ENCODE peak calls at places on chromosomes 4 and X, in ten cellular contexts. J is body of pancreas, R is H1, L is lung, S is heart left ventricle, F is PC-3, H is thoracic aorta, I is thyroid gland, U is A673, T is neural progenitor cell. X is an unnamed sample.

GRCh38 chr4:7594013-7594412 is 159.3 kb upstream of the PSAPL1 start:
- DNase-seq in J (no peak), R (peak), L (no peak), S (no peak), F (no peak), H (no peak), I (no peak), U (no peak), T (no peak), X (no peak)

GRCh38 chr4:147447820-147448219 is 33.1 kb upstream of the EDNRA start:
- DNase-seq in J (no peak), R (no peak), L (no peak), S (no peak), F (peak), H (no peak), I (no peak), U (no peak), T (no peak), X (no peak)

GRCh38 chr4:185426960-185427688 is 1.4 kb upstream of the UFSP2 start:
- DNase-seq in J (no peak), R (no peak), L (no peak), S (no peak), F (no peak), H (no peak), I (no peak), U (no peak), T (no peak), X (no peak)

GRCh38 chrX:17500145-17500579 is 125.2 kb downstream of the NHS start:
- DNase-seq in J (no peak), R (no peak), L (no peak), S (no peak), F (peak), H (no peak), I (no peak), U (no peak), T (no peak), X (no peak)

GRCh38 chr4:94516999-94517398 is 65.3 kb downstream of the PDLIM5 start:
- DNase-seq in J (no peak), R (no peak), L (no peak), S (no peak), F (peak), H (no peak), I (no peak), U (no peak), T (no peak), X (no peak)

GRCh38 chr4:124931050-124931449 is 218.5 kb upstream of the ANKRD50 start:
- DNase-seq in J (no peak), R (no peak), L (no peak), S (no peak), F (peak), H (no peak), I (no peak), U (no peak), T (no peak), X (no peak)

GRCh38 chr4:38856524-38857337 is at the start of gene TLR6:
- DNase-seq in J (peak), R (peak), L (peak), S (no peak), F (peak), H (no peak), I (peak), U (peak), T (peak), X (no peak)

GRCh38 chrX:135463937-135464336 is 42.2 kb downstream of the SMIM10L2A start:
- DNase-seq in J (no peak), R (no peak), L (no peak), S (no peak), F (peak), H (no peak), I (no peak), U (peak), T (no peak), X (no peak)

GRCh38 chr4:3065551-3065950 is 8.8 kb downstream of the HTT-AS start:
- DNase-seq in J (no peak), R (no peak), L (no peak), S (no peak), F (no peak), H (no peak), I (no peak), U (no peak), T (no peak), X (no peak)

GRCh38 chrX:76183289-76184057 is 10.6 kb downstream of the PBDC1 start:
- DNase-seq in J (no peak), R (no peak), L (no peak), S (no peak), F (peak), H (no peak), I (no peak), U (no peak), T (no peak), X (no peak)

GRCh38 chr4:17324431-17324830 is 187.5 kb downstream of the QDPR start:
- DNase-seq in J (peak), R (peak), L (no peak), S (peak), F (peak), H (no peak), I (peak), U (peak), T (peak), X (no peak)

GRCh38 chrX:34638116-34638515 is 19.0 kb downstream of the TMEM47 start:
- DNase-seq in J (no peak), R (no peak), L (no peak), S (no peak), F (peak), H (no peak), I (no peak), U (peak), T (peak), X (no peak)

GRCh38 chr4:128635141-128635911 is 174.2 kb upstream of the JADE1 start:
- DNase-seq in J (peak), R (peak), L (peak), S (peak), F (no peak), H (no peak), I (peak), U (no peak), T (peak), X (peak)

GRCh38 chrX:50475208-50475607 is 4.6 kb upstream of the DGKK start:
- DNase-seq in J (no peak), R (no peak), L (no peak), S (no peak), F (no peak), H (no peak), I (no peak), U (no peak), T (no peak), X (no peak)

GRCh38 chr4:8215001-8215427 is 15.9 kb downstream of the SH3TC1 start:
- DNase-seq in J (peak), R (no peak), L (peak), S (no peak), F (no peak), H (no peak), I (peak), U (no peak), T (no peak), X (no peak)

GRCh38 chrX:107725761-107726555 is 49.6 kb downstream of the TSC22D3 start:
- DNase-seq in J (no peak), R (no peak), L (no peak), S (no peak), F (peak), H (no peak), I (peak), U (no peak), T (no peak), X (no peak)

GRCh38 chr4:104532677-104533076 is 38.0 kb upstream of the CXXC4 start:
- DNase-seq in J (no peak), R (no peak), L (no peak), S (no peak), F (no peak), H (no peak), I (no peak), U (no peak), T (no peak), X (no peak)

GRCh38 chr4:42519803-42520417 is 122.6 kb downstream of the SHISA3 start:
- DNase-seq in J (peak), R (peak), L (no peak), S (no peak), F (peak), H (no peak), I (peak), U (peak), T (peak), X (no peak)

GRCh38 chr4:55458164-55458563 is 62.4 kb downstream of the TMEM165 start:
- DNase-seq in J (no peak), R (no peak), L (no peak), S (no peak), F (peak), H (no peak), I (no peak), U (peak), T (no peak), X (no peak)

GRCh38 chr4:151567056-151567455 is 158.1 kb downstream of the FHIP1A start:
- DNase-seq in J (no peak), R (no peak), L (no peak), S (no peak), F (no peak), H (no peak), I (no peak), U (peak), T (no peak), X (no peak)

GRCh38 chr4:75686346-75686745 is 13.1 kb upstream of the G3BP2 start:
- DNase-seq in J (no peak), R (no peak), L (no peak), S (no peak), F (no peak), H (no peak), I (no peak), U (no peak), T (no peak), X (no peak)

GRCh38 chr4:85445058-85445639 is 29.8 kb upstream of the ARHGAP24 start:
- DNase-seq in J (no peak), R (no peak), L (peak), S (no peak), F (no peak), H (no peak), I (peak), U (no peak), T (no peak), X (no peak)

GRCh38 chrX:74246524-74246923 is 57.5 kb upstream of the ZCCHC13 start:
- DNase-seq in J (no peak), R (no peak), L (no peak), S (no peak), F (peak), H (no peak), I (no peak), U (no peak), T (no peak), X (no peak)

GRCh38 chrX:116435597-116435996 is 809 bp upstream of the SLC6A14 start:
- DNase-seq in J (no peak), R (no peak), L (no peak), S (no peak), F (no peak), H (no peak), I (no peak), U (no peak), T (no peak), X (no peak)

DNA sequence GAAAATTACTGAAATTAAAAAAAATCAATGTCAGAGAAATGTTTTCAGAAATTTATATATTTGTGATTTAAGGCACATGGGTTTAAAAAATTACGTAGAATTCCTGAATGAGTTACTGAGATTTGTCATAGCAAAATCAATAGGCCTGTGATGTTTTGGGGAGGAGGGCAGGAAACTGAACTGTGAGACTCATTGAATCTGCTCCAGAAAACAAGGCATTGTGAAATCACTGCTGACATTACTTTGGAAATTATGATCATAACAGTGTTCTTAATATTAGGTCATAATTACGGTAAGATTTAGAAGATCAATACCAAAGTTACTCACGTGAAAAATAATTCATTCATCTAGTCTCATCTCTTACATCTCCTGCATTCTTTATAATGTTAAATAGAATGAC is 5.3 kb downstream of the FGF5 start:
- DNase-seq in J (no peak), R (no peak), L (no peak), S (no peak), F (peak), H (no peak), I (no peak), U (no peak), T (no peak), X (no peak)
- H3K4me3 ChIP-seq in J (no peak), R (no peak), L (no peak), S (no peak), F (no peak), H (no peak), I (no peak), U (no peak), T (no peak), X (no peak)

GRCh38 chr4:82893942-82894341 is 3.0 kb upstream of the SEC31A start:
- DNase-seq in J (no peak), R (no peak), L (no peak), S (no peak), F (no peak), H (no peak), I (no peak), U (no peak), T (no peak), X (no peak)

GRCh38 chr4:82890913-82891727 is at the start of gene SEC31A:
- DNase-seq in J (peak), R (peak), L (peak), S (peak), F (peak), H (peak), I (peak), U (peak), T (peak), X (peak)

GRCh38 chr4:82890602-82890912 is 396 bp downstream of the SEC31A start:
- DNase-seq in J (no peak), R (no peak), L (no peak), S (no peak), F (peak), H (no peak), I (no peak), U (peak), T (no peak), X (no peak)

GRCh38 chr4:82891728-82892466 is 944 bp upstream of the SEC31A start:
- DNase-seq in J (no peak), R (no peak), L (no peak), S (no peak), F (no peak), H (no peak), I (no peak), U (no peak), T (peak), X (no peak)

DNA sequence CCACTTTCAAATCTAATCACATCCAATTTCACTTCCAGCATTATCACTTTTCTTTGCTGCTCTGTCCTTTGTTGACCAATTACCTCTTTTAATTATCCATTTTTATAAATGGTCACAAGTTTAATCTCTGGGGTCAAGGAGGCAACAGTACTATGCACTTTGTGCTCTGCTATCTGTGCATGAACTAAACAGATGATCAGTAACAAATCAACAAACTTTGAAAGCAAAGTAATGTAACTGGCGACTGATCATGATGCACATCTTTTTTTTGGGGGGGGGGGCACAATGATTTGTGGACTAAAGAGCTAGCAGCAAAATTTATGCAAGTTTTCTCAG is 1.5 kb upstream of the SEC31A start:
- DNase-seq in J (no peak), R (no peak), L (no peak), S (no peak), F (no peak), H (no peak), I (no peak), U (no peak), T (no peak), X (no peak)
- H3K27ac ChIP-seq in J (peak), R (no peak), L (no peak), S (no peak), F (no peak), H (no peak), I (no peak), U (no peak), T (peak), X (no peak)

GRCh38 chr4:89813197-89813596 is 23.8 kb downstream of the SNCA start:
- DNase-seq in J (no peak), R (no peak), L (no peak), S (no peak), F (no peak), H (no peak), I (no peak), U (no peak), T (no peak), X (no peak)

GRCh38 chr4:89803036-89803435 is 33.9 kb downstream of the SNCA start:
- DNase-seq in J (no peak), R (no peak), L (no peak), S (no peak), F (no peak), H (no peak), I (no peak), U (no peak), T (no peak), X (no peak)

GRCh38 chr4:89803915-89804314 is 33.0 kb downstream of the SNCA start:
- DNase-seq in J (no peak), R (no peak), L (no peak), S (no peak), F (peak), H (no peak), I (no peak), U (no peak), T (no peak), X (no peak)

GRCh38 chr4:89807441-89808140 is 29.4 kb downstream of the SNCA start:
- DNase-seq in J (no peak), R (no peak), L (no peak), S (no peak), F (no peak), H (no peak), I (no peak), U (no peak), T (no peak), X (no peak)
- TF ChIP-seq CTCF in J (no peak), R (no peak), L (no peak), S (no peak), F (no peak), H (no peak), I (no peak), U (no peak), T (no peak), X (no peak)

GRCh38 chr4:176319704-176320339 is at the start of gene SPCS3:
- DNase-seq in J (peak), R (peak), L (peak), S (peak), F (peak), H (peak), I (peak), U (peak), T (peak), X (peak)

GRCh38 chr4:176323511-176324160 is 3.9 kb downstream of the SPCS3 start:
- DNase-seq in J (no peak), R (no peak), L (no peak), S (no peak), F (no peak), H (no peak), I (no peak), U (no peak), T (no peak), X (no peak)

GRCh38 chr4:176320340-176320975 is 692 bp downstream of the SPCS3 start:
- DNase-seq in J (peak), R (peak), L (peak), S (peak), F (peak), H (peak), I (peak), U (peak), T (peak), X (peak)

GRCh38 chr4:176320976-176321361 is 1.2 kb downstream of the SPCS3 start:
- DNase-seq in J (no peak), R (no peak), L (no peak), S (no peak), F (no peak), H (no peak), I (no peak), U (no peak), T (no peak), X (no peak)

DNA sequence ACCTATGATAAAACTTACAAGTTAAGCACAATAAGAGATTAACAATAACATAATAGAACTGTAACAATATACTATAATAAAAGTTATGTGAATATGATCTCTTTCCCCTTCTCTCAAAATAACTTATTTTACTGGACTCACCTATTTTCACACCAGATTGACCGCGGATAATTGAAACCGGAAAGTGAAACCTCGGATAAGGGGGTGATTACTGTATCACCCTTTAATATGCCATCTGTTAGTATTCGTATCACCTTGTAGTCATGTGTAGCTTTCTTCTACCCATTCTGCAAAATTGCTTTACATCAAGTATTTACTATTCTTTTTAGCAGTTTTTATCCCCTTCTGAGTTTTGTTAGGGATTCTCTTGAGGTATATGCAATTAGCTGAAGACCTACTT is 1.8 kb downstream of the SPCS3 start:
- DNase-seq in J (no peak), R (no peak), L (no peak), S (no peak), F (no peak), H (no peak), I (no peak), U (no peak), T (no peak), X (no peak)
- H3K4me3 ChIP-seq in J (peak), R (no peak), L (no peak), S (peak), F (peak), H (peak), I (peak), U (peak), T (peak), X (peak)

DNA sequence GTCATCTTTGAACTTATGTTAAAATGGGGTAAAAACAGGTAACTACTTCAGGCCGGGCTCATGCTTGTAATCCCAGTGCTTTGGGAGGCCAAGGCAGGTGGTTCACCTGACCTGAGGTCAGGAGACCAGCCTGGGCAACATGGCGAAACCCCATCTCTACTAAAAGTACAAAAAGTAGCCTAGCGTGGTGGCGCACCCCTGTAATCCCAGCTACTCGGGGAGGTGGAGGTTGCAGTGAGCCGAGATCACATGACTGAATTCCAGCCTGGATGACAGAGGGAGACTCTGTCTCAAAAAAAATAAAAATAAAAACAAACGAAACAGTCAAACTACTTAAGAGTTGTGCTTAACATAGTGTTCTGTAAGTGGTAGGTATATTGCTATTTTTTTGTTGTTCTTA is 2.5 kb downstream of the DDX3X start:
- DNase-seq in J (no peak), R (no peak), L (no peak), S (no peak), F (no peak), H (no peak), I (no peak), U (no peak), T (no peak), X (no peak)
- H3K27ac ChIP-seq in J (peak), R (no peak), L (no peak), S (no peak), F (no peak), H (peak), I (no peak), U (no peak), T (no peak), X (peak)

GRCh38 chr4:24731448-24731847 is 63.9 kb upstream of the SOD3 start:
- DNase-seq in J (no peak), R (no peak), L (peak), S (no peak), F (no peak), H (no peak), I (no peak), U (no peak), T (no peak), X (no peak)

GRCh38 chr4:24730256-24731001 is 64.9 kb upstream of the SOD3 start:
- DNase-seq in J (peak), R (peak), L (peak), S (peak), F (no peak), H (peak), I (peak), U (peak), T (no peak), X (peak)

GRCh38 chr4:24741915-24742314 is 53.5 kb upstream of the SOD3 start:
- DNase-seq in J (no peak), R (no peak), L (no peak), S (no peak), F (no peak), H (no peak), I (no peak), U (no peak), T (no peak), X (no peak)

GRCh38 chr4:24734511-24734910 is 60.9 kb upstream of the SOD3 start:
- DNase-seq in J (no peak), R (peak), L (no peak), S (no peak), F (no peak), H (no peak), I (no peak), U (no peak), T (no peak), X (no peak)

DNA sequence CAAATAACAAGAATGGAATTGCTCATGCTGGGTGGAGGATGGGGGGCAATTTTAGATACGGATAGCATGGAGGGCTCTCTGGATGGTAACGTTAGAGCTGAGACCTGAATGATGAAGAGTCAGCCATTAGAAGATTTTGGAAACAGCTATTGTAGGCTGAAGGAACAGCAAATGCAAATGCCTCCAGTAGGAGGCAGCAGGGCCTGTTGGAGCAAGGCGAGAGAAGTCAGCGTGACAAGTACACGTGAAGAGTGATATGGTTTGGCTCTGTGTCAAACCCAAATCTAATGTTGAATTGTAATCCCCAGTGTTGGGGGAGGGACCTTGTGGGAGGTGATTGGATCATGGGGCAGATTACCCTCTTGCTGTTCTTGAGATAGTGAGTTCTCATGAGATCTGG is 59.3 kb upstream of the SOD3 start:
- DNase-seq in J (peak), R (peak), L (no peak), S (no peak), F (peak), H (no peak), I (peak), U (peak), T (peak), X (no peak)
- TF ChIP-seq CTCF in J (peak), R (peak), L (no peak), S (peak), F (peak), H (no peak), I (no peak), U (peak), T (peak), X (no peak)

GRCh38 chr4:168569909-168570276 is 73.0 kb downstream of the PALLD start:
- DNase-seq in J (no peak), R (no peak), L (no peak), S (no peak), F (peak), H (no peak), I (no peak), U (peak), T (no peak), X (no peak)
- H3K4me3 ChIP-seq in J (no peak), R (no peak), L (no peak), S (peak), F (peak), H (no peak), I (no peak), U (no peak), T (no peak), X (no peak)

X was measured in dorsolateral prefrontal cortex.